ENCODE peak calls at places on chromosomes 11 and 22, in six cellular contexts. O is NCI-H2081; Z is left kidney; L is globus pallidus; G is naive thymus-derived CD4-positive, alpha-beta T cell; H is stimulated activated CD8-positive, alpha-beta memory T cell treated with anti-CD3 and anti-CD28 coated beads, Interleukin-15, amount 100 ng/mL, for 24 hours. J is an unnamed sample.

GRCh38 chr11:12755510-12755909 is 81.3 kb downstream of the TEAD1 start:
- DNase-seq in H (no peak), G (no peak), L (no peak), O (no peak), Z (no peak), J (no peak)

GRCh38 chr22:19430890-19431541 is 517 bp downstream of the HIRA start:
- DNase-seq in H (peak), Z (peak), L (no peak), G (peak), O (no peak), J (no peak)

GRCh38 chr22:50032941-50033601 is 20.5 kb upstream of the IL17REL start:
- DNase-seq in O (no peak), L (no peak), H (no peak), G (no peak), Z (no peak), J (no peak)

GRCh38 chr11:44726278-44727113 is at the start of gene TSPAN18:
- DNase-seq in Z (peak), G (peak), L (no peak), O (no peak), H (no peak), J (no peak)

GRCh38 chr22:47251911-47252310 is 489.5 kb downstream of the TBC1D22A start:
- DNase-seq in O (no peak), L (no peak), Z (no peak), H (no peak), G (no peak), J (no peak)

GRCh38 chr22:37636186-37636948 is 3.1 kb upstream of the SH3BP1 start:
- DNase-seq in L (no peak), Z (no peak), H (no peak), G (no peak), O (no peak), J (no peak)

GRCh38 chr11:12556788-12557384 is 117.3 kb upstream of the TEAD1 start:
- DNase-seq in G (no peak), Z (peak), H (no peak), O (no peak), L (peak), J (no peak)

GRCh38 chr11:1751521-1751921 is 1.1 kb upstream of the IFITM10 start:
- DNase-seq in H (no peak), L (no peak), O (no peak), G (no peak), Z (no peak), J (no peak)